ENCODE peak calls at places on chromosomes 16 and 17, in four cellular contexts. One of them, this sample, is unnamed.

GRCh38 chr16:30665830-30666190 is 7.6 kb downstream of the FBRS start:
- DNase-seq in WTC11: no peak
- DNase-seq in H1: no peak
- DNase-seq in K562: no peak
- DNase-seq in this sample: no peak

GRCh38 chr17:34370997-34371395 is 8.0 kb upstream of the CCL1 start:
- DNase-seq in WTC11: no peak
- DNase-seq in H1: no peak
- DNase-seq in K562: no peak
- DNase-seq in this sample: no peak

GRCh38 chr16:12257926-12258561 is 281.5 kb downstream of the SNX29 start:
- DNase-seq in WTC11: peak
- DNase-seq in H1: no peak
- DNase-seq in K562: peak
- DNase-seq in this sample: no peak

GRCh38 chr17:49527927-49528651 is 33.0 kb downstream of the NGFR start:
- DNase-seq in WTC11: peak
- DNase-seq in H1: no peak
- DNase-seq in K562: no peak
- DNase-seq in this sample: peak

GRCh38 chr17:76262732-76263344 is 2.3 kb upstream of the UBALD2 start:
- DNase-seq in WTC11: no peak
- DNase-seq in H1: no peak
- DNase-seq in K562: no peak
- DNase-seq in this sample: no peak

GRCh38 chr17:1906622-1907021 is 76.8 kb downstream of the RPA1 start:
- DNase-seq in WTC11: no peak
- DNase-seq in H1: no peak
- DNase-seq in K562: no peak
- DNase-seq in this sample: no peak

GRCh38 chr17:75605790-75606189 is 18.2 kb downstream of the MYO15B start:
- DNase-seq in WTC11: no peak
- DNase-seq in H1: no peak
- DNase-seq in K562: no peak
- DNase-seq in this sample: no peak

GRCh38 chr17:16328997-16329396 is 24.3 kb downstream of the CENPV start:
- DNase-seq in WTC11: no peak
- DNase-seq in H1: no peak
- DNase-seq in K562: no peak
- DNase-seq in this sample: no peak

GRCh38 chr17:41678907-41679739 is 9.6 kb upstream of the EIF1 start:
- DNase-seq in WTC11: no peak
- DNase-seq in H1: no peak
- DNase-seq in K562: peak
- DNase-seq in this sample: no peak

GRCh38 chr17:56834380-56835258 is 668 bp downstream of the DGKE start:
- DNase-seq in WTC11: peak
- DNase-seq in H1: peak
- DNase-seq in K562: peak
- DNase-seq in this sample: peak

GRCh38 chr17:55273579-55274370 is 9.0 kb downstream of the HLF start:
- DNase-seq in WTC11: no peak
- DNase-seq in H1: no peak
- DNase-seq in K562: no peak
- DNase-seq in this sample: peak

GRCh38 chr16:19085679-19086200 is 18.3 kb downstream of the COQ7 start:
- DNase-seq in WTC11: no peak
- DNase-seq in H1: no peak
- DNase-seq in K562: peak
- DNase-seq in this sample: peak

GRCh38 chr16:8798174-8798527 is 512 bp downstream of the PMM2 start:
- DNase-seq in WTC11: no peak
- DNase-seq in H1: no peak
- DNase-seq in K562: peak
- DNase-seq in this sample: peak

GRCh38 chr17:57480438-57481196 is 224.3 kb downstream of the MSI2 start:
- DNase-seq in WTC11: no peak
- DNase-seq in H1: no peak
- DNase-seq in K562: peak
- DNase-seq in this sample: peak

GRCh38 chr16:30473231-30474061 is 904 bp downstream of the ITGAL start:
- DNase-seq in WTC11: no peak
- DNase-seq in H1: no peak
- DNase-seq in K562: no peak
- DNase-seq in this sample: no peak

GRCh38 chr16:1998360-1998835 is 8.6 kb downstream of the SYNGR3 start:
- DNase-seq in WTC11: no peak
- DNase-seq in H1: no peak
- DNase-seq in K562: no peak
- DNase-seq in this sample: no peak

GRCh38 chr16:951660-952301 is 19.0 kb downstream of the LMF1 start:
- DNase-seq in WTC11: no peak
- DNase-seq in H1: no peak
- DNase-seq in K562: peak
- DNase-seq in this sample: no peak

GRCh38 chr17:74566132-74566753 is 1.1 kb downstream of the CD300H start:
- DNase-seq in WTC11: peak
- DNase-seq in H1: peak
- DNase-seq in K562: peak
- DNase-seq in this sample: peak

GRCh38 chr17:67421869-67422273 is 44.8 kb downstream of the PITPNC1 start:
- DNase-seq in WTC11: no peak
- DNase-seq in H1: no peak
- DNase-seq in K562: no peak
- DNase-seq in this sample: no peak

GRCh38 chr16:65414284-65414984 is 292.6 kb upstream of the CDH11 start:
- DNase-seq in WTC11: no peak
- DNase-seq in H1: no peak
- DNase-seq in K562: no peak
- DNase-seq in this sample: peak

GRCh38 chr16:6682142-6682811 is 650.4 kb upstream of the RBFOX1 start:
- DNase-seq in WTC11: peak
- DNase-seq in H1: peak
- DNase-seq in K562: peak
- DNase-seq in this sample: peak

GRCh38 chr17:66299721-66300120 is 2.7 kb upstream of the PRKCA start:
- DNase-seq in WTC11: no peak
- DNase-seq in H1: no peak
- DNase-seq in K562: no peak
- DNase-seq in this sample: no peak

GRCh38 chr17:69227536-69227935 is 1.1 kb downstream of the ABCA10 start:
- DNase-seq in WTC11: no peak
- DNase-seq in H1: no peak
- DNase-seq in K562: no peak
- DNase-seq in this sample: no peak

GRCh38 chr17:38848939-38849563 is 4.5 kb downstream of the RPL23 start:
- DNase-seq in WTC11: no peak
- DNase-seq in H1: no peak
- DNase-seq in K562: no peak
- DNase-seq in this sample: no peak

GRCh38 chr17:38852771-38853291 is 690 bp downstream of the RPL23 start:
- DNase-seq in WTC11: no peak
- DNase-seq in H1: no peak
- DNase-seq in K562: peak
- DNase-seq in this sample: no peak

GRCh38 chr17:38850374-38850773 is 3.1 kb downstream of the RPL23 start:
- DNase-seq in WTC11: no peak
- DNase-seq in H1: no peak
- DNase-seq in K562: no peak
- DNase-seq in this sample: no peak

GRCh38 chr17:38853292-38854219 is at the start of gene RPL23:
- DNase-seq in WTC11: peak
- DNase-seq in H1: peak
- DNase-seq in K562: peak
- DNase-seq in this sample: peak

DNA sequence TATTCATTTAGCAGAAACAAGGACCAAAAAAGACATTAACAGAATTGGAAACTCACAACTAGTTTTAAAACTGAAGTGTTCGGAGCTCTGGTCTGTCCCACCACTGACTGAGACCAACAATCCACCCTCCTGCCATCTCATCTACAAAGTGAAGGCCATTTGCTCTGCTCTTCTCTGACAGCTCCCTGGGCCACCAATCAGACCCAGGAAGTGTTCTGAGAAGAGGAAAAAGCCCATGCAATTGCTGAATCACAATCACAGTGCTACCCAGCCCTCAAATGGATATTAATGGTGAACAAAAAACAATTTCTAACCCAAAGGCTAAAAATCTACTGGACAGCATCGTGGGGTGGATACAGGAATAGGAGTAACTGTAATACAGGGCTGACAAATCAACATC is 2.1 kb downstream of the RPL23 start:
- DNase-seq in WTC11: no peak
- DNase-seq in H1: no peak
- DNase-seq in K562: no peak
- DNase-seq in this sample: no peak
- TF ChIP-seq TEAD4 in WTC11: no peak
- TF ChIP-seq TEAD4 in H1: no peak
- TF ChIP-seq TEAD4 in K562: no peak
- TF ChIP-seq TEAD4 in this sample: no peak

GRCh38 chr16:56479469-56479868 is 28.1 kb downstream of the OGFOD1 start:
- DNase-seq in WTC11: peak
- DNase-seq in H1: no peak
- DNase-seq in K562: no peak
- DNase-seq in this sample: no peak
- TF ChIP-seq TEAD4 in WTC11: no peak
- TF ChIP-seq TEAD4 in H1: no peak
- TF ChIP-seq TEAD4 in K562: no peak
- TF ChIP-seq TEAD4 in this sample: no peak

DNA sequence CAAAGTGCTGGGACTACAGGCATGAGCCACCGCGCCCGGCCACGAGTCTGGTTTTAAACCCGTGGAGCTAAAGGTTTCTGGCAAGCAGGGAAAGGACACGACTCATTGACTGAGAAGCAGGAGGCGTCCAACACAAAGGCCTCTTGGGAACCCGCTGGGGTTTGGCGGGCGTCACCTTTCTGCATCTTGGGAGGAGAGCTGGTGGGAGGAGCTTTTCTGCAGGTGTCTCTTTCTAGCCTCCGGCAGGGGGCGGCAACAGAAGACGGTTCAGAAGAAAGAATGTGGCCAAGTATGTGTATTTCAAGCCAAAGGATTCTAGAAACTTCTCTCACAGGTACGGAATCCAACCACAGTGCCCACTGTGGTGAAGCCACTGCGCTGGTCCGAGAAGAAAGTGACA is 97.4 kb downstream of the MRM3 start:
- DNase-seq in WTC11: peak
- DNase-seq in H1: peak
- DNase-seq in K562: peak
- DNase-seq in this sample: no peak
- TF ChIP-seq TEAD4 in WTC11: no peak
- TF ChIP-seq TEAD4 in H1: peak
- TF ChIP-seq TEAD4 in K562: no peak
- TF ChIP-seq TEAD4 in this sample: no peak

GRCh38 chr16:80564394-80564793 is 23.6 kb downstream of the DYNLRB2 start:
- DNase-seq in WTC11: no peak
- DNase-seq in H1: no peak
- DNase-seq in K562: no peak
- DNase-seq in this sample: no peak

GRCh38 chr16:80569440-80570105 is 28.8 kb downstream of the DYNLRB2 start:
- DNase-seq in WTC11: no peak
- DNase-seq in H1: no peak
- DNase-seq in K562: peak
- DNase-seq in this sample: no peak

GRCh38 chr16:80573700-80574120 is 32.9 kb downstream of the DYNLRB2 start:
- DNase-seq in WTC11: no peak
- DNase-seq in H1: no peak
- DNase-seq in K562: no peak
- DNase-seq in this sample: no peak

GRCh38 chr16:80570106-80570478 is 29.3 kb downstream of the DYNLRB2 start:
- DNase-seq in WTC11: no peak
- DNase-seq in H1: no peak
- DNase-seq in K562: no peak
- DNase-seq in this sample: no peak
- TF ChIP-seq TEAD4 in WTC11: no peak
- TF ChIP-seq TEAD4 in H1: no peak
- TF ChIP-seq TEAD4 in K562: no peak
- TF ChIP-seq TEAD4 in this sample: no peak

DNA sequence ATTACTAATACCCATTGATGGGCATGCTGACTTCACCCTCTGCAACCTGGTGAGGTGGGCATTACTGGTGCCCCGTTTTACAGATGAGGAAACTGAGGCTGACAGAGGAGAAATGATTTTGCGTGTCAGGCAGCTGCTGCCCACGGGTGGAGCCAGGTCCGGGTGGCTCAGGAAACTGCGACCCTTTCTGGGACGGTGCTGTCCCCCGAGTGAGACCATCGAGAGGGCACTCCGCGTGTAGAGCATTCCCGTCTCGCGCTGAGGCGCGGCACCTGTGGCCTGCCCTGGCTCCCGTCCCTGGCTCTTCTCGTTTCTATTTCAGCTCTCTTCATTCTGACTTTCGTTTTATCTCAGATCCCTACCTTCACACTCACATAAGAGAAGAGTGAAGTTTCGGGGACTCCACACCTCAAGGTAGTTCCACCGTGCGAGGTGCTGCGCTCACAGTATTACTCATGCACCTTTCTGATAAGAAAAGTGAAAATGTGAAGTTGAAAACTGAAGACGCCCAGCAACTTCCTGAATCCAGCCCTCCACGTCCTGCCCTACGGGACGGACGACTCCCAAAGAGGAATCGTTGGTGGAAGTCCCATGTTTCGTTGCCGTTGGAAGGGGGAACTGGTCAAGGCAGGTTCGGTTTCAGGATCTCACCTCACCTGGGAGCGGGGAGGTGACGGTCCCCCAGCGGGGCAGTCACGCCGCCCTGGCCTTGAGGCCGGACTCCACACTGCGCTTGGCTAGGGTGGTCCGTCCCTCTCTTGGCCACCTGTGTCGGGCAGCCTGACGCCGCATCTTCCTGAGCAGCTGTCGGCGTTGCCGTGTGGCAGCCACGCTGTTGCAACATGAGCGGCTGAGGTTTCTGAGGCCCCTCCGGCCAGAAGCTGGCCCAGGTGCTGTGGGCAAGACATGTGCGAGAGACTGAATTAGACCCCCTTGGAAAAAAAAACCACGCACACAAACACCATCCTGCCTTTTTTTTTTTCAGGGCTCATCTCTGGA is 48.8 kb downstream of the IRF8 start:
- DNase-seq in WTC11: no peak
- DNase-seq in H1: no peak
- DNase-seq in K562: no peak
- DNase-seq in this sample: no peak
- TF ChIP-seq TEAD4 in WTC11: no peak
- TF ChIP-seq TEAD4 in H1: no peak
- TF ChIP-seq TEAD4 in K562: no peak
- TF ChIP-seq TEAD4 in this sample: no peak

DNA sequence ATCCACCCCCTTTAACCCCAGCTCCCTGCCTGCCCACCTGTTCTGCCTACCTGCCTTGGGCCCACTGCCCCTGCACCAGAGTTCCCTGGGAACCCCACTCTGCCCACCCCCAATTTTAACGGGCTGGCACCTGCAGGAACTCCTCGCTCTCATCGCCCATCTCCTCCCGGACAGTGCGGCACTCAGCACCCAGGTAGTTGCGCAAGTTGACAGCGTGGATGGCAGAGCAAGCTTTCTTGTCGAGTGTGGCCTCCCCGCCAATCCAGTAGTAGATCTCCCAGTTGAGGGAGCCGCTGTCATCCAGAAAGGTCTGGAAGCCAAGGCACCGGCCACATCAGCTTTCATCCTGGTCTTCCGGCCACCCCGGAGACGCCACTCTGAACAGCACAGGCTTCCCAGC is 7.8 kb downstream of the FLII start:
- DNase-seq in WTC11: no peak
- DNase-seq in H1: no peak
- DNase-seq in K562: no peak
- DNase-seq in this sample: no peak
- TF ChIP-seq TEAD4 in WTC11: no peak
- TF ChIP-seq TEAD4 in H1: no peak
- TF ChIP-seq TEAD4 in K562: no peak
- TF ChIP-seq TEAD4 in this sample: no peak

This sample was measured in SK-N-SH.